ENCODE peak calls at places on chromosomes 12 and 14, in eight cellular contexts. Q, U, A, B, Z, C, P and F are unnamed samples.

GRCh38 chr12:45232771-45233372 is 17.0 kb downstream of the ANO6 start:
- DNase-seq in C (peak; percentile 48), Z (peak; percentile 86), Q (no peak), A (no peak), P (peak; percentile 98), U (peak; percentile 92), B (no peak), F (no peak)

GRCh38 chr12:116454950-116455447 is 104.2 kb upstream of the MAP1LC3B2 start:
- DNase-seq in U (peak; percentile 71), B (no peak), P (peak; percentile 97), Q (no peak), Z (peak; percentile 22), C (no peak), A (no peak), F (no peak)

GRCh38 chr12:43245947-43246346 is 306.1 kb downstream of the ADAMTS20 start:
- DNase-seq in U (no peak), A (no peak), P (no peak), B (no peak), Z (no peak), Q (no peak), C (no peak), F (no peak)

GRCh38 chr12:6333566-6333965 is 8.3 kb downstream of the TNFRSF1A start:
- DNase-seq in P (peak; percentile 89), U (no peak), C (no peak), Z (no peak), B (no peak), Q (no peak), A (no peak), F (no peak)

GRCh38 chr14:36313898-36314297 is 6.5 kb downstream of the MBIP start:
- DNase-seq in P (no peak), C (no peak), A (no peak), B (no peak), Q (no peak), Z (no peak), U (no peak), F (no peak)

GRCh38 chr14:89959853-89960493 is 4.2 kb downstream of the TDP1 start:
- DNase-seq in A (no peak), C (no peak), U (no peak), Z (no peak), B (no peak), Q (no peak), P (no peak), F (no peak)

GRCh38 chr12:56676851-56677601 is 11.1 kb downstream of the PTGES3 start:
- DNase-seq in P (no peak), Z (no peak), B (no peak), Q (no peak), C (no peak), A (no peak), U (no peak), F (no peak)

GRCh38 chr14:37232907-37233481 is 35.3 kb downstream of the MIPOL1 start:
- DNase-seq in C (no peak), A (peak; percentile 61), Z (no peak), P (peak; percentile 78), U (peak; percentile 43), B (peak; percentile 26), Q (no peak), F (peak; percentile 41)

GRCh38 chr14:65261946-65262345 is 150.6 kb upstream of the FUT8 start:
- DNase-seq in U (no peak), A (no peak), C (no peak), Q (no peak), P (no peak), Z (no peak), B (no peak), F (no peak)